ENCODE peak calls at places on chromosome X, in seven cellular contexts. B, Q, P, M, L, R and Z are unnamed samples.

GRCh38 chrX:63354484-63354883 is 3.4 kb upstream of the SPIN4 start:
- DNase-seq in R (no peak), B (no peak), P (no peak), L (no peak), M (no peak), Q (no peak), Z (no peak)

GRCh38 chrX:43474321-43474720 is 181.8 kb upstream of the MAOA start:
- DNase-seq in M (no peak), P (no peak), R (no peak), L (no peak), B (peak), Q (no peak), Z (no peak)

GRCh38 chrX:131907488-131908314 is 115.4 kb upstream of the STK26 start:
- DNase-seq in L (no peak), Q (no peak), R (no peak), M (no peak), P (peak), B (no peak), Z (no peak)

GRCh38 chrX:11293113-11293512 is at the start of gene AMELX:
- DNase-seq in L (no peak), M (no peak), Q (no peak), P (no peak), B (no peak), R (no peak), Z (no peak)

GRCh38 chrX:150450519-150451177 is 87.5 kb downstream of the MAMLD1 start:
- DNase-seq in Q (no peak), R (no peak), B (peak), L (no peak), M (no peak), P (no peak), Z (no peak)

GRCh38 chrX:117327306-117327705 is 789.3 kb downstream of the KLHL13 start:
- DNase-seq in M (no peak), P (no peak), R (no peak), L (no peak), B (no peak), Q (no peak), Z (no peak)

GRCh38 chrX:38669425-38669824 is 108.1 kb downstream of the TSPAN7 start:
- DNase-seq in L (no peak), B (no peak), M (no peak), P (no peak), R (no peak), Q (no peak), Z (no peak)

GRCh38 chrX:42415636-42416035 is 362.3 kb downstream of the PPP1R2C start:
- DNase-seq in M (no peak), R (no peak), P (no peak), Q (no peak), B (no peak), L (no peak), Z (no peak)

GRCh38 chrX:153379971-153380581 is 21.1 kb downstream of the PNMA6E start:
- DNase-seq in B (no peak), Q (no peak), L (no peak), M (no peak), R (no peak), P (no peak), Z (no peak)

GRCh38 chrX:145773006-145773405 is 44.6 kb upstream of the SLITRK2 start:
- DNase-seq in L (no peak), Q (no peak), M (no peak), B (no peak), P (no peak), R (no peak), Z (no peak)